ENCODE peak calls at places on chromosome 17, in five cellular contexts. H is A549, L is Peyer's patch, D is heart left ventricle, F is GM12891. Z is an unnamed sample.

GRCh38 chr17:38921756-38922411 is 3.5 kb upstream of the LASP1NB start:
- DNase-seq in H (no peak), L (peak; percentile 46), D (no peak), F (no peak), Z (no peak)

GRCh38 chr17:77143306-77143705 is 2.5 kb downstream of the SEC14L1 start:
- DNase-seq in H (no peak), L (no peak), D (no peak), F (no peak), Z (no peak)

GRCh38 chr17:78235885-78236284 is 4.5 kb downstream of the TMEM235 start:
- DNase-seq in H (no peak), L (no peak), D (no peak), F (no peak), Z (no peak)

GRCh38 chr17:39921323-39921722 is 2.9 kb upstream of the GSDMB start:
- DNase-seq in H (no peak), L (no peak), D (no peak), F (no peak), Z (no peak)

GRCh38 chr17:2792541-2793169 is 3.6 kb upstream of the RAP1GAP2 start:
- DNase-seq in H (no peak), L (no peak), D (no peak), F (no peak), Z (no peak)

GRCh38 chr17:9051561-9051960 is 30.3 kb downstream of the NTN1 start:
- DNase-seq in H (no peak), L (no peak), D (no peak), F (no peak), Z (no peak)

GRCh38 chr17:10295728-10296343 is 77.0 kb downstream of the MYH13 start:
- DNase-seq in H (peak; percentile 70), L (no peak), D (no peak), F (peak; percentile 55), Z (peak; percentile 76)

GRCh38 chr17:5049314-5049819 is 14.1 kb upstream of the SLC52A1 start:
- DNase-seq in H (no peak), L (peak; percentile 91), D (no peak), F (no peak), Z (no peak)

GRCh38 chr17:37781451-37781850 is 36.6 kb upstream of the HNF1B start:
- DNase-seq in H (no peak), L (no peak), D (no peak), F (no peak), Z (no peak)

GRCh38 chr17:1182831-1183578 is 3.2 kb upstream of the ABR start:
- DNase-seq in H (no peak), L (no peak), D (no peak), F (no peak), Z (no peak)

GRCh38 chr17:39141294-39141693 is 10.1 kb downstream of the PLXDC1 start:
- DNase-seq in H (no peak), L (no peak), D (no peak), F (no peak), Z (no peak)

GRCh38 chr17:79388556-79389295 is 222.1 kb downstream of the RBFOX3 start:
- DNase-seq in H (peak; percentile 66), L (peak; percentile 57), D (no peak), F (peak; percentile 66), Z (peak; percentile 21)

GRCh38 chr17:11909348-11909747 is 87.9 kb downstream of the ZNF18 start:
- DNase-seq in H (no peak), L (no peak), D (no peak), F (no peak), Z (peak; percentile 59)

GRCh38 chr17:39246274-39246673 is 20.5 kb upstream of the STAC2 start:
- DNase-seq in H (no peak), L (no peak), D (no peak), F (no peak), Z (no peak)

GRCh38 chr17:72724375-72724774 is 368.1 kb downstream of the SLC39A11 start:
- DNase-seq in H (no peak), L (no peak), D (no peak), F (no peak), Z (no peak)

GRCh38 chr17:7557147-7557764 is 1.3 kb upstream of the TNFSF13 start:
- DNase-seq in H (no peak), L (peak; percentile 78), D (no peak), F (no peak), Z (no peak)

GRCh38 chr17:19733953-19734526 is 14.1 kb downstream of the ALDH3A1 start:
- DNase-seq in H (no peak), L (peak; percentile 62), D (no peak), F (no peak), Z (no peak)

GRCh38 chr17:78997881-78998280 is 11.7 kb downstream of the CANT1 start:
- DNase-seq in H (no peak), L (peak; percentile 41), D (no peak), F (no peak), Z (no peak)

GRCh38 chr17:27323538-27324212 is 29.8 kb downstream of the WSB1 start:
- DNase-seq in H (peak; percentile 69), L (peak; percentile 84), D (peak; percentile 88), F (no peak), Z (peak; percentile 53)

GRCh38 chr17:65918921-65919546 is 272.9 kb downstream of the CEP112 start:
- DNase-seq in H (no peak), L (no peak), D (no peak), F (no peak), Z (no peak)

GRCh38 chr17:61754124-61754523 is 109.2 kb downstream of the BRIP1 start:
- DNase-seq in H (no peak), L (no peak), D (no peak), F (no peak), Z (no peak)

GRCh38 chr17:64107517-64108235 is 22.3 kb downstream of the ERN1 start:
- DNase-seq in H (no peak), L (no peak), D (no peak), F (no peak), Z (no peak)

GRCh38 chr17:32496348-32497078 is 9.7 kb downstream of the CDK5R1 start:
- DNase-seq in H (no peak), L (no peak), D (no peak), F (no peak), Z (no peak)

DNA sequence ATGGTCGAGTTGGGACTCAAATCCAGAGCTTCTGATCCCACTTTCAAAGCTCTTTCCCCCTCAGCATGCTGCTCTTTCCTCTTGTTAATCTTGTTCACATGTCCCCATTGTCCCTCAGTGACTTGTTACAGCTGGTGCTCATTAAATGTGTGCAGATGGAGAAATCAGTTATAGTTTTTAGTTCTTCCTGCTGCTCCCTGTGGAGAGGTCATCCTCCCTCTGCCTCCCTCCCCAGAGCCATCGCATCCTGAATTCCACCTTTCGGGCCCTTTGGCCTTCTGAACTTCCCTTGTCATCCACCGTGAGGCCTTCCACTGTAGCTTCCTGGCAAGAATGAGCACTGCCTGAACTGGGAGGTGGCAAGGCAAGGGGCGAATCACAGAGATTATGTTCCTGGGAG is 179.6 kb downstream of the WSCD1 start:
- DNase-seq in H (no peak), L (no peak), D (no peak), F (no peak), Z (no peak)
- TF ChIP-seq POLR2A in H (no peak), L (no peak), D (no peak), F (no peak), Z (no peak)

DNA sequence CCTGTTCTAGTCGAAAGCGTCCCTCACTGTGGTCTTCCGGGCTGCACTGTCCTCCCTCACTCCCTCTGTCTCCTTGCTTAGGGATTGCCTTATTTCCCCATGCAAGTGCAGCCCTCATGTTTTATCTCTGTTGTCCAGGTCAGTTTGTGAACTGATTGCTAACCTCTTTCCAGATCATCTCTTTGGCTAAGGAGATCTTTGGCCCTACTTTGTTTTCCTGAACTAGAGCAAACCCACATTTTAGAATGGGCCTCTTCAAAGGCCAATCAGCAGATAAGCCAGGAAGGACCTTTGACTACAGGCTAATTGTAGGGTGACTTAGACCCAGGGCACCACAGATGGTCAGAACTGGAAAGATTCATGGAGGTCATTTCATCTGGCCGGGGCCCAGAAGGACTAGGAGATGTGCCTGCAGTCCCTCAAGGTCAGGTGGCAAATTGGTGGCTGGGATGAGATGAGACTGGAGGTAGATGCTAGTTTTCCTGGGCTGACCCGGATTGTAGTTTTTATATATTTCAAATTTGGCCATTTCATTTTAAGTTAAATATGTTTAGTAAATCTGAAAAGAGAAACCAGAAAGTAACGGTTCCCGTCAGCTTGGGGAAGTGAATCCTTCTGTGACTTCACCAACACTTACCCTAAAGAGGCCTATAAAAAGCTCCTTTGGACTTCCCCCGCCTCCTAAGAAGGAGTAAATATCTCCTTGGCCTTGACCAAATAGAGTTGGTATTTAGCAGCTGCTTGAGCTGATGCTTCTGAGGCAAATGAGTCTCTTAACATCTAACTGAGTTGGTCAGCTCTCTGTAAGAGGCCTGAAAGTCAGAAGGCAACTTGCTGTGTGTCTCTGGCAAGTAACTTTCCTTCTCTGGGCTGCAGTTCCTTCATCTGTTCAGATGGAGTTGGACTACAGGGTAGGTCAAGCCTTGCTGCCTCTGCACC is 6.3 kb upstream of the SLC25A19 start:
- DNase-seq in H (no peak), L (peak; percentile 64), D (no peak), F (no peak), Z (no peak)
- TF ChIP-seq POLR2A in H (no peak), L (no peak), D (no peak), F (peak; percentile 95), Z (no peak)

DNA sequence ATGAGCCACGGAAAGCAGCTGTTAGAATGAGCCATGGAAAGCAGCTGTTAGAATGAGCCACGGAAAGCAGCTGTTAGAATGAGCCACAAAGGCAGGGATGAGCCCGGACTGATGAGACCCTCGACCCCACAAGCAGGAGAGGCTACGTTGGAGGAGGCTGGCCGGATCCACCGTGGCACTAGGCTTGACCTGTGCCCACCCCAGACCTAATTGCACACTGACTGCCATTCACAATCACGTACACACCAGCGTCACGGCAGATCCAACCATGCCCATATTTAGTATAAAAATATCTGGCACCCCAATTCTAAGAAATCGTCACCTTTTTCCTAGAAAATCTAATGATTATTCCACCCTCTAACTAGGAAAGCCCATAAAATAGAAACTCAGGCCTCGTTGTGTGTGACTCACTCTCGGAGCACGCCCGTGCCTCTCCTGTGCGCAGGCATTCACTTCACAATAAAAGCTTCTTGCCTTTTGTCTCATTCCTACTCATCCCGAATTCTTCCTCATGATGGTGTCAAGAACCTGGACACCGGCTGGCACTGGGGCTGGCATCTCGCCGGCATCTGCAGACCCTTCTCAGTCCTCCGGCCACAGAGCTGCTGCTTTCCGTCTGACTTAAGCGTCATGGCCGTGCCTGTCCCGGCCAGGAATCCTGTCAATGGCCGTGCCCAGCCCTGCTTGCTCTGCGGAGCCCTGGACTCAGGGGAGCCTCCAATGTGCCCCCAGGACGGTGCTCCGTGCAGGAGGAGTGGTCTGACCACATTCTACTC is 5.5 kb upstream of the SECTM1 start:
- DNase-seq in H (peak; percentile 86), L (peak; percentile 81), D (no peak), F (no peak), Z (no peak)
- TF ChIP-seq POLR2A in H (peak; percentile 29), L (no peak), D (no peak), F (no peak), Z (no peak)

GRCh38 chr17:42387221-42387657 is 1.0 kb downstream of the STAT3 start:
- DNase-seq in H (no peak), L (peak; percentile 44), D (no peak), F (no peak), Z (peak; percentile 49)

GRCh38 chr17:42386784-42387183 is 1.5 kb downstream of the STAT3 start:
- DNase-seq in H (no peak), L (no peak), D (no peak), F (no peak), Z (no peak)

GRCh38 chr17:42389135-42389417 is 834 bp upstream of the STAT3 start:
- DNase-seq in H (no peak), L (no peak), D (no peak), F (no peak), Z (no peak)

GRCh38 chr17:42388381-42389134 is at the start of gene STAT3:
- DNase-seq in H (peak; percentile 100), L (peak; percentile 100), D (peak; percentile 100), F (peak; percentile 94), Z (peak; percentile 100)

GRCh38 chr17:42387663-42388380 is 420 bp downstream of the STAT3 start:
- DNase-seq in H (no peak), L (peak; percentile 73), D (peak; percentile 73), F (no peak), Z (peak; percentile 75)
- TF ChIP-seq POLR2A in H (no peak), L (peak; percentile 31), D (no peak), F (no peak), Z (no peak)

GRCh38 chr17:28661635-28662526 is at the start of the genes SDF2 and SUPT6H:
- DNase-seq in H (peak; percentile 92), L (peak; percentile 96), D (peak; percentile 93), F (peak; percentile 86), Z (peak; percentile 95)
- TF ChIP-seq POLR2A in H (peak; percentile 90), L (peak; percentile 73), D (peak; percentile 80), F (peak; percentile 93), Z (peak; percentile 91)

Z was measured in erythroblast.